ENCODE peak calls at places on chromosomes 3 and 15, in six cellular contexts. C is HCT116, T is K562, I is HepG2, Y is GM12878, S is SK-N-SH. H is an unnamed sample.

GRCh38 chr3:65548848-65549625 is 489.7 kb downstream of the MAGI1 start:
- DNase-seq in C (no peak), T (no peak), I (peak; percentile 9), Y (no peak), S (peak; percentile 84), H (peak; percentile 79)

GRCh38 chr3:28646435-28646834 is 297.8 kb upstream of the AZI2 start:
- DNase-seq in C (no peak), T (no peak), I (no peak), Y (no peak), S (peak; percentile 7), H (no peak)

GRCh38 chr15:40782609-40783227 is 12.9 kb downstream of the C15orf62 start:
- DNase-seq in C (peak; percentile 68), T (peak; percentile 40), I (peak; percentile 62), Y (no peak), S (peak; percentile 81), H (peak; percentile 81)

GRCh38 chr15:33737687-33738606 is 230.3 kb upstream of the CHRM5 start:
- DNase-seq in C (peak; percentile 16), T (peak; percentile 63), I (peak; percentile 25), Y (no peak), S (peak; percentile 71), H (peak; percentile 81)

GRCh38 chr3:11624161-11624560 is 19.6 kb downstream of the VGLL4 start:
- DNase-seq in C (no peak), T (no peak), I (no peak), Y (no peak), S (no peak), H (no peak)

GRCh38 chr3:76684946-76685345 is 355.0 kb upstream of the ROBO2 start:
- DNase-seq in C (no peak), T (no peak), I (no peak), Y (no peak), S (no peak), H (no peak)

GRCh38 chr3:24123596-24123995 is 178.5 kb downstream of the NR1D2 start:
- DNase-seq in C (no peak), T (no peak), I (no peak), Y (no peak), S (no peak), H (no peak)

GRCh38 chr15:89129123-89129815 is 41.0 kb downstream of the ABHD2 start:
- DNase-seq in C (no peak), T (peak; percentile 55), I (no peak), Y (no peak), S (peak; percentile 59), H (peak; percentile 84)

GRCh38 chr3:147002721-147003120 is 397.6 kb upstream of the PLSCR5 start:
- DNase-seq in C (no peak), T (no peak), I (no peak), Y (no peak), S (no peak), H (no peak)

GRCh38 chr3:187737401-187738088 is 7.7 kb downstream of the BCL6 start:
- DNase-seq in C (no peak), T (peak; percentile 42), I (no peak), Y (no peak), S (peak; percentile 41), H (peak; percentile 65)

GRCh38 chr3:108931025-108931424 is 22.7 kb downstream of the GUCA1C start:
- DNase-seq in C (no peak), T (no peak), I (no peak), Y (no peak), S (no peak), H (no peak)

GRCh38 chr3:131114201-131114600 is 87.5 kb downstream of the NEK11 start:
- DNase-seq in C (no peak), T (no peak), I (no peak), Y (no peak), S (no peak), H (no peak)

GRCh38 chr3:62665627-62666433 is 209.4 kb downstream of the CADPS start:
- DNase-seq in C (peak; percentile 26), T (peak; percentile 32), I (peak; percentile 63), Y (peak; percentile 2), S (peak; percentile 50), H (peak; percentile 94)

GRCh38 chr3:102510663-102511062 is 75.8 kb downstream of the ZPLD1 start:
- DNase-seq in C (no peak), T (no peak), I (no peak), Y (no peak), S (no peak), H (no peak)

GRCh38 chr3:39407259-39407629 is 724 bp downstream of the RPSA start:
- DNase-seq in C (no peak), T (peak; percentile 15), I (peak; percentile 23), Y (no peak), S (no peak), H (no peak)

GRCh38 chr3:105415981-105416380 is 49.3 kb downstream of the ALCAM start:
- DNase-seq in C (no peak), T (no peak), I (no peak), Y (no peak), S (no peak), H (no peak)

GRCh38 chr3:45906681-45907220 is 20.4 kb downstream of the CCR9 start:
- DNase-seq in C (no peak), T (peak; percentile 40), I (peak; percentile 8), Y (no peak), S (peak; percentile 42), H (peak; percentile 61)

GRCh38 chr15:31563421-31563820 is 236.8 kb downstream of the KLF13 start:
- DNase-seq in C (no peak), T (no peak), I (no peak), Y (no peak), S (no peak), H (no peak)

GRCh38 chr15:58552505-58553364 is 120.9 kb downstream of the LIPC start:
- DNase-seq in C (no peak), T (no peak), I (no peak), Y (no peak), S (no peak), H (no peak)

GRCh38 chr3:33860355-33861047 is 62.1 kb downstream of the PDCD6IP start:
- DNase-seq in C (no peak), T (no peak), I (no peak), Y (no peak), S (peak; percentile 39), H (no peak)

GRCh38 chr3:194723846-194724618 is 38.3 kb downstream of the FAM43A start:
- DNase-seq in C (no peak), T (no peak), I (no peak), Y (no peak), S (no peak), H (no peak)

GRCh38 chr3:107064445-107065060 is 312.7 kb upstream of the CCDC54 start:
- DNase-seq in C (peak; percentile 57), T (peak; percentile 47), I (peak; percentile 44), Y (peak; percentile 25), S (peak; percentile 50), H (peak; percentile 92)

GRCh38 chr15:92457642-92458041 is 64.0 kb downstream of the ST8SIA2 start:
- DNase-seq in C (no peak), T (no peak), I (no peak), Y (no peak), S (no peak), H (no peak)

GRCh38 chr3:79515072-79515471 is 252.7 kb downstream of the ROBO1 start:
- DNase-seq in C (no peak), T (no peak), I (no peak), Y (no peak), S (peak; percentile 47), H (no peak)

GRCh38 chr3:4503050-4503449 is 9.9 kb downstream of the ITPR1 start:
- DNase-seq in C (no peak), T (no peak), I (no peak), Y (no peak), S (no peak), H (no peak)

GRCh38 chr3:37992271-37993066 is 1.9 kb downstream of the VILL start:
- DNase-seq in C (no peak), T (peak; percentile 58), I (peak; percentile 48), Y (no peak), S (no peak), H (no peak)
- TF ChIP-seq REST in C (no peak), T (no peak), I (no peak), Y (no peak), S (no peak), H (no peak)

GRCh38 chr15:98737721-98738120 is 89.4 kb downstream of the IGF1R start:
- DNase-seq in C (no peak), T (no peak), I (peak; percentile 76), Y (no peak), S (no peak), H (no peak)
- H3K79me2 ChIP-seq in C (no peaks in the 10 kb centered on the region), T (no peaks in the 10 kb centered on the region), I (peaks cover 99% of the 10 kb centered on the region), Y (no peaks in the 10 kb centered on the region), S (peaks cover 92% of the 10 kb centered on the region), H (peaks cover 100% of the 10 kb centered on the region)

DNA sequence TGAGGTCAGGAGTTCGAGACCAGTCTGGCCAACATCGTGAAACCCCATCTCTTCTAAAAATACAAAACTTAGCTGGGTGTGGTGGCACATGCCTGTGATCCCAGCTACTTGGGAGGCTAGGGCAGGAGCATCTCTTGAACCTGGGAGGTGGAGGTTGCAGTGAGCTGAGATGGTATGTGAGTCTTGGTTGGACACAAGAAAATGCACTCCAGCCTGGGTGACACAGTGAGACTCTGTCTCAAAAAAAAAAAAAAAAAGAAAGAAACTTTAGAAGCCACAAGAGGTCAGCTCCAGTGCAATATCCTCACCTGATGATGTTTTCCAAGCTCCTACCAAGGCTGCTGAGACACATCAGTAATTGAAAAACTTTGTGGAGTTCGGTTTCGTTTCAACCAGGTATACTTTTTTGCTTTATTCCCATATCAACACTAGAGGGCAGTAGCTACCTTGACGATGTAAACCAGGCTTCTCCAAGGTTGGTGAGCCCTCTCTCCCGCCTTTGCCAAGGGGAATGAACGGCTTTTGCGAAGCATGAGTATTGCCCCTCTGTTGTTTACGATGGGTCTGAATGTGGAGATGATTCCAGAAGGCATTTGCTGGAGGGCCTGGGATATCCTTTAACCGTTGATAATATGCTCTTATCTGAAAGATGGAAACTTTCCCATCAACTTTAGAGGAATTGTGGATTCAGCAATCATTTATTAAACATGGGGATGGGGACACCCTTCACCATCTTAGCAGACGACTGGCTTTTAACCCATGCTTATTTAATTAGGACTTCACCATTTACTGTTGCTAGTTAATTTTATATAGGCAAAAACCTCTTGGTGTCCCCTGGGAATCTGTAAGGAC is 202.8 kb downstream of the SV2B start:
- DNase-seq in C (peak; percentile 51), T (peak; percentile 57), I (peak; percentile 45), Y (peak; percentile 17), S (peak; percentile 83), H (peak; percentile 92)
- TF ChIP-seq REST in C (no peak), T (no peak), I (no peak), Y (no peak), S (no peak), H (no peak)

DNA sequence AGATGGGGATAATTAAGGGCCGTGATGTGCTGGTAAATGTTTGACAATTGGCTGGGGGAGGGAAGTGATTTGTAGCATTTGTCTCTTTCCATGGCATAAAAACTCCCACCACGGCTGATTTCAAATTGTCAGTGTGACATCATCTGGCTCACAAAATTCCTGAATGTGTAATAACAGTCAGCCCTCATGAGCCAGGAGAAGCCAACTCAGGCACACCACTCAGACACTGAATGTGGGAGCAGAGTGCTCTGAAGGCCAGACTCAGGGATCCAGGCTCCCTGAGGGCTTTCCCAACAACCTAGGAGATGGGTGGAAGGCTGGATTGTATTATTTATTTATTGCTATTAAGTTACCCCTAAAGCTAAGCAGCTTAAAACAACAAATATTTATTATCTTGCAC is 6.3 kb upstream of the CPEB1 start:
- DNase-seq in C (no peak), T (no peak), I (no peak), Y (no peak), S (no peak), H (no peak)
- H3K79me2 ChIP-seq in C (no peaks in the 10 kb centered on the region), T (no peaks in the 10 kb centered on the region), I (no peaks in the 10 kb centered on the region), Y (no peaks in the 10 kb centered on the region), S (no peaks in the 10 kb centered on the region), H (no peaks in the 10 kb centered on the region)

H was measured in GM23338.